ENCODE peak calls at places on chromosome 2, in four cellular contexts. Z is GM23248, X is neural progenitor cell, S is SK-N-SH. F is an unnamed sample.

GRCh38 chr2:215619989-215620388 is 184.1 kb upstream of the FN1 start:
- DNase-seq in Z (peak; percentile 34), X (no peak), S (no peak), F (no peak)

GRCh38 chr2:231047270-231047921 is 9.3 kb upstream of the PSMD1 start:
- DNase-seq in Z (no peak), X (no peak), S (no peak), F (no peak)

GRCh38 chr2:168999668-169000213 is 31.4 kb downstream of the ABCB11 start:
- DNase-seq in Z (peak; percentile 16), X (no peak), S (no peak), F (no peak)

GRCh38 chr2:100376836-100377235 is 40.6 kb downstream of the CHST10 start:
- DNase-seq in Z (no peak), X (no peak), S (no peak), F (no peak)

GRCh38 chr2:196239622-196240587 is 68.5 kb upstream of the STK17B start:
- DNase-seq in Z (peak; percentile 82), X (no peak), S (no peak), F (peak; percentile 97)

GRCh38 chr2:220347661-220348060 is 720.2 kb downstream of the SLC4A3 start:
- DNase-seq in Z (no peak), X (no peak), S (no peak), F (no peak)

GRCh38 chr2:53633441-53633840 is 134.2 kb upstream of the CHAC2 start:
- DNase-seq in Z (peak; percentile 10), X (no peak), S (peak; percentile 7), F (peak; percentile 64)

GRCh38 chr2:211665299-211665698 is 873.3 kb downstream of the ERBB4 start:
- DNase-seq in Z (no peak), X (no peak), S (no peak), F (no peak)

GRCh38 chr2:177724398-177725287 is 332.1 kb downstream of the AGPS start:
- DNase-seq in Z (peak; percentile 62), X (peak; percentile 80), S (peak; percentile 60), F (peak; percentile 62)

GRCh38 chr2:241974096-241974495 is 104.6 kb downstream of the RTP5 start:
- DNase-seq in Z (no peak), X (no peak), S (no peak), F (no peak)

GRCh38 chr2:127596311-127597045 is 49.5 kb upstream of the GPR17 start:
- DNase-seq in Z (no peak), X (no peak), S (no peak), F (no peak)

GRCh38 chr2:33322607-33323006 is 153.8 kb upstream of the RASGRP3 start:
- DNase-seq in Z (no peak), X (no peak), S (no peak), F (no peak)

GRCh38 chr2:74290466-74291216 is 52.6 kb downstream of the SLC4A5 start:
- DNase-seq in Z (no peak), X (no peak), S (no peak), F (no peak)

GRCh38 chr2:288743-289361 is 961 bp upstream of the ALKAL2 start:
- DNase-seq in Z (no peak), X (peak; percentile 23), S (peak; percentile 61), F (no peak)

GRCh38 chr2:21256006-21256405 is 132.2 kb downstream of the TDRD15 start:
- DNase-seq in Z (no peak), X (peak; percentile 60), S (no peak), F (no peak)

GRCh38 chr2:173631123-173631450 is 276.4 kb downstream of the CDCA7 start:
- DNase-seq in Z (peak; percentile 55), X (no peak), S (no peak), F (peak; percentile 22)

GRCh38 chr2:36376319-36376765 is 20.8 kb downstream of the CRIM1 start:
- DNase-seq in Z (peak; percentile 50), X (no peak), S (peak; percentile 34), F (peak; percentile 71)

GRCh38 chr2:215671691-215672090 is 235.8 kb upstream of the FN1 start:
- DNase-seq in Z (no peak), X (no peak), S (no peak), F (no peak)

GRCh38 chr2:26605969-26606846 is 35.0 kb downstream of the CIB4 start:
- DNase-seq in Z (peak; percentile 8), X (no peak), S (peak; percentile 28), F (no peak)

GRCh38 chr2:205800804-205801203 is 118.5 kb downstream of the NRP2 start:
- DNase-seq in Z (no peak), X (no peak), S (no peak), F (no peak)

GRCh38 chr2:212451786-212452200 is 86.8 kb downstream of the ERBB4 start:
- DNase-seq in Z (peak; percentile 54), X (no peak), S (no peak), F (peak; percentile 39)

GRCh38 chr2:63378589-63378988 is 209.7 kb downstream of the WDPCP start:
- DNase-seq in Z (no peak), X (no peak), S (no peak), F (no peak)

GRCh38 chr2:202965810-202966454 is 48.7 kb upstream of the NBEAL1 start:
- DNase-seq in Z (peak; percentile 50), X (peak; percentile 2), S (no peak), F (peak; percentile 56)

GRCh38 chr2:128903637-128904036 is 585.0 kb upstream of the HS6ST1 start:
- DNase-seq in Z (no peak), X (no peak), S (no peak), F (no peak)

GRCh38 chr2:237662671-237663093 is 35.3 kb downstream of the LRRFIP1 start:
- DNase-seq in Z (peak; percentile 99), X (peak; percentile 84), S (peak; percentile 63), F (peak; percentile 74)

DNA sequence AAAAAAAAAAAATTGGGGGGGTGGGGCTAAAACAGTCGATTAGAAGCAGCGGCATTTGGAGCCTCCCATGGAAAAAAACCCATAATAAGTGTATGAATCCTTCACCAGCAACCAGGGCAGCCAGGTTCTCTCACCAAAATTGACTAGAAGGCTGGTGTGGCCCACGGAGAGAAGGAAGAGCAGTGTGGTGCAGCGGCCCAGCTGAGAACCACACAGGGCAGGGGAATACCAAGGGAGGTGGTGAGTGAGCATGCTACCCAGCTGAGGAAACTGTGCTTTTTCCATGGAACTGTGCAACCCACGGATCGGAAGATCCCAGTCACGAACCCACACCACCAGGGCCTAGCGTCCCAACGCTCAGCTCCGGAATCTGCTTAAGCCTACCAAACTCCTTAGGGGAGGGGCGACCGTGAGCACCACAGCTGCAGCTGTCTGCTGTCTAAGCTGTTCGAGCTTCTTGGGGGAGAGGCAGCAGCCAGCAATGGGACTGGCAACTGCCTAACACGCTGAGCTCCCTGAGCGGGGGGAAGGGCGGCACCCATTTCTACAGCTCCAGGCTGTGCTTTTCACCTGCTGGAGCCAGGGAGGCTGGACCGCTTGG is 1037.2 kb upstream of the ACVR2A start:
- DNase-seq in Z (no peak), X (peak; percentile 23), S (no peak), F (no peak)
- H3K4me3 ChIP-seq in Z (no peak overlapping the region), X (no peak overlapping the region), S (no peak overlapping the region), F (no peak overlapping the region)

GRCh38 chr2:225761396-225761795 is 361.9 kb downstream of the NYAP2 start:
- DNase-seq in Z (no peak), X (no peak), S (no peak), F (peak; percentile 14)

GRCh38 chr2:225756198-225756597 is 356.7 kb downstream of the NYAP2 start:
- DNase-seq in Z (no peak), X (no peak), S (no peak), F (no peak)
- TF ChIP-seq EZH2phosphoT487 in Z (no peak), X (no peak), S (no peak), F (no peak)

DNA sequence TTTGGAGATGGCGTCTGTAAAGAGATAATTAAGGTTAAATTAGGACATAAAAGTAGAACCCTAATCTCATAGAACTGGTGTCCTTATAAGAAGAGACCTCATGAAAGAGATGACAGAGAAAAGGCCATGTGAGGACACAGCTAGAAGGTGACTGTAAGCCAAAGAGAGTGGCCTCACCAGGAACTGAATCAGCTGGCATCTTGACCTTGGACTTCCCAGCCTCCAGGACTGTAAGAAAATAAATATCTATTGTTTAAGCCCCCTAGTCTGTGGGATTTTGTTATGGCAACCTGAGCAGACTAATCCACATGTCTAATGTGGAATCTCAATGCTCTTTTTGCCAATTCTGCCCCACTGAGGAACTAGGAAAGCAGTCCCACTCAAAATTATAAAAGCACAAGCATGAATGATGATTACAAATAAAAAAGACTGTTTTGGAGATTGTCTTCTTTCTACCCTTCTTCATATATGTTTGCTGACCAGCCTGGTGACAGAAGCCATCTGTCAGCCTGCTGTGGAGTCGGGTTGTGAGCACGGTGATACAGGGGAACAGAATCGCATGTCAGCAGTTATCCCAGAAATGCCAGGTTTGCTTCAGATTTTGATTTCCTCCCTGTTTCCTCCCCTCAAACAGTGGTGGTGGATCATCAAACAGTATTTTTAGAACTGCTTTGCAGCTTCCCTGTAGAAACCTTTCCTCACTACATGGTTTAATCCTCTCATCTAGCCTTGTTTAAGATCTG is 54.2 kb downstream of the INPP4A start:
- DNase-seq in Z (no peak), X (no peak), S (no peak), F (no peak)
- H3K27ac ChIP-seq in Z (no peak overlapping the region), X (no peak overlapping the region), S (no peak overlapping the region), F (no peak overlapping the region)

GRCh38 chr2:160303527-160303926 is 103.5 kb upstream of the ITGB6 start:
- DNase-seq in Z (no peak), X (no peak), S (no peak), F (no peak)
- H3K4me3 ChIP-seq in Z (no peak overlapping the region), X (no peak overlapping the region), S (no peak overlapping the region), F (no peak overlapping the region)

DNA sequence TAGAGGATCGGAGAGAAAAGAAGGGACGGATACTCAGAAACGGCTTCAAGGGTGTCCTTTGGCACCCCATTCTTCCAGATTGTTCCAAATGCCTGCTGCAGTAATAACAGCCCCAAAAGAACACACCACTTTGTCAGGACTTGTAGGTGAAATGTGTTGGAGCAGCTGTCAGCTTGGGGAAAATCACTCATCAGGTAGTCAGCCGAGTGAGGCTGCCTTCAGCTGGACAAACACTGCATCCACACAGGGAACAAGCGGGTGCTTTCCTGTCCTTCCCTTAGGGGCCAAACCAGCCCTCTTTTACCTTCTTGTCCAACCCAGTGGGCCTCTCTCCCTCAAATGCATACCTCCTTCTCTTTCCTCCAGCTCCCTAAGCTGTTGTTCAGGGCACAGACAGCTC is 48.2 kb downstream of the BCL11A start:
- DNase-seq in Z (no peak), X (no peak), S (no peak), F (no peak)
- TF ChIP-seq EZH2phosphoT487 in Z (no peak), X (no peak), S (no peak), F (no peak)

DNA sequence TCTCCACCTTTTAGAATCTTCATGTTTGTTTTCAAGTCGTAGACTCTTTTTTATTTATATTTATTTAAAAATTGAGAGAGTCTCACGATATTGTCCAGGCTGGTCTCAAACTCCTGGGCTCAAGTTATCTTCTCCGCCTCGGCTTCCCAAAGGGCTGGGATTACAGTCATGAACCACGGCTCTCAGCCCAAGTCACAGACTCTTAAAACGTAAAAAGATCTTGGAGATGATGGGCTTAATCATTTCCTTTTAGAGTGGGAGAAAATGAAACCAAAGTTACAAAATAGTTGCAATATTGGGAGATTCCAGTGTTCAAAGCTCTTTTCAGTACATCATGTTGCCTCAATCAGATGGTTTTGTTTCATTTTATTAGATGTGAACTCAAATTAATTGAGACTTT is 151.4 kb upstream of the XPO1 start:
- DNase-seq in Z (peak; percentile 67), X (no peak), S (no peak), F (no peak)
- H3K27ac ChIP-seq in Z (peak overlapping the region; percentile 23), X (no peak overlapping the region), S (no peak overlapping the region), F (no peak overlapping the region)

GRCh38 chr2:75641587-75641986 is 5.0 kb upstream of the MRPL19 start:
- DNase-seq in Z (peak; percentile 34), X (no peak), S (no peak), F (no peak)
- H3K4me3 ChIP-seq in Z (no peak overlapping the region), X (no peak overlapping the region), S (no peak overlapping the region), F (no peak overlapping the region)

GRCh38 chr2:184644685-184645084 is 46.4 kb downstream of the ZNF804A start:
- DNase-seq in Z (peak; percentile 34), X (no peak), S (peak; percentile 2), F (peak; percentile 29)
- TF ChIP-seq EZH2phosphoT487 in Z (no peak), X (no peak), S (no peak), F (no peak)